ENCODE peak calls at places on chromosomes 13 and 19, in four cellular contexts. C is right lobe of liver, G is upper lobe of left lung, T is HCT116. Y is an unnamed sample. For H3K4me1, the result is how much of the 10 kb centered on the place peaks cover.

GRCh38 chr13:45792827-45793303 is 58.7 kb downstream of the SIAH3 start:
- ATAC-seq in C (no peak), G (no peak), T (no peak), Y (no peak)

GRCh38 chr13:29591310-29591709 is 4.2 kb downstream of the SLC7A1 start:
- ATAC-seq in C (no peak), G (no peak), T (no peak), Y (no peak)

GRCh38 chr19:54196514-54196913 is 4.1 kb upstream of the RPS9 start:
- ATAC-seq in C (peak), G (no peak), T (no peak), Y (no peak)

GRCh38 chr13:30569901-30570576 is 47.7 kb upstream of the USPL1 start:
- ATAC-seq in C (peak), G (no peak), T (peak), Y (peak)

GRCh38 chr19:50556236-50557008 is 11.8 kb downstream of the LRRC4B start:
- ATAC-seq in C (peak), G (no peak), T (peak), Y (peak)

GRCh38 chr13:112783135-112783945 is 93.5 kb downstream of the ATP11A start:
- ATAC-seq in C (peak), G (peak), T (no peak), Y (peak)

GRCh38 chr13:85204668-85205344 is 594.4 kb downstream of the SLITRK6 start:
- ATAC-seq in C (no peak), G (no peak), T (no peak), Y (no peak)

GRCh38 chr13:109400192-109400591 is 386.2 kb downstream of the IRS2 start:
- ATAC-seq in C (peak), G (no peak), T (no peak), Y (no peak)

GRCh38 chr19:46839752-46840151 is 10.9 kb downstream of the AP2S1 start:
- ATAC-seq in C (no peak), G (no peak), T (no peak), Y (no peak)

GRCh38 chr13:73521291-73521626 is 462.5 kb downstream of the KLF5 start:
- ATAC-seq in C (peak), G (peak), T (no peak), Y (no peak)

GRCh38 chr13:32642316-32642715 is 56.1 kb downstream of the PDS5B start:
- ATAC-seq in C (peak), G (no peak), T (no peak), Y (no peak)

GRCh38 chr13:45873491-45874360 is 22.2 kb upstream of the SIAH3 start:
- ATAC-seq in C (no peak), G (no peak), T (peak), Y (no peak)

GRCh38 chr13:90293793-90294361 is 1053.6 kb upstream of the MIR17HG start:
- ATAC-seq in C (no peak), G (no peak), T (no peak), Y (no peak)
- TF ChIP-seq CTCF in C (no peak), G (no peak), T (no peak), Y (no peak)

GRCh38 chr19:2495130-2495641 is 19.3 kb downstream of the GADD45B start:
- ATAC-seq in C (peak), G (peak), T (peak), Y (peak)
- TF ChIP-seq POLR2A in C (peak), G (peak), T (no peak), Y (peak)

GRCh38 chr19:3575949-3576673 is 3.4 kb downstream of the HMG20B start:
- ATAC-seq in C (no peak), G (no peak), T (no peak), Y (no peak)

GRCh38 chr19:3577741-3578344 is 5.1 kb downstream of the HMG20B start:
- ATAC-seq in C (no peak), G (no peak), T (peak), Y (no peak)

GRCh38 chr19:3578390-3578789 is 5.6 kb downstream of the HMG20B start:
- ATAC-seq in C (no peak), G (no peak), T (no peak), Y (no peak)

GRCh38 chr19:3576696-3577443 is 4.1 kb downstream of the HMG20B start:
- ATAC-seq in C (no peak), G (no peak), T (no peak), Y (peak)

GRCh38 chr19:3580156-3580955 is 4.9 kb upstream of the GIPC3 start:
- ATAC-seq in C (peak), G (no peak), T (no peak), Y (peak)
- H3K4me1 ChIP-seq in C (under half), G (under half), T (under half), Y (under half)

GRCh38 chr19:36093146-36093662 is 17.7 kb upstream of the OVOL3 start:
- ATAC-seq in C (no peak), G (no peak), T (no peak), Y (no peak)

GRCh38 chr19:36100476-36100875 is 10.5 kb upstream of the OVOL3 start:
- ATAC-seq in C (no peak), G (no peak), T (no peak), Y (no peak)

GRCh38 chr19:36099166-36099785 is 11.7 kb upstream of the OVOL3 start:
- ATAC-seq in C (no peak), G (no peak), T (no peak), Y (no peak)

GRCh38 chr19:36093687-36094086 is 17.3 kb upstream of the OVOL3 start:
- ATAC-seq in C (no peak), G (no peak), T (no peak), Y (no peak)

DNA sequence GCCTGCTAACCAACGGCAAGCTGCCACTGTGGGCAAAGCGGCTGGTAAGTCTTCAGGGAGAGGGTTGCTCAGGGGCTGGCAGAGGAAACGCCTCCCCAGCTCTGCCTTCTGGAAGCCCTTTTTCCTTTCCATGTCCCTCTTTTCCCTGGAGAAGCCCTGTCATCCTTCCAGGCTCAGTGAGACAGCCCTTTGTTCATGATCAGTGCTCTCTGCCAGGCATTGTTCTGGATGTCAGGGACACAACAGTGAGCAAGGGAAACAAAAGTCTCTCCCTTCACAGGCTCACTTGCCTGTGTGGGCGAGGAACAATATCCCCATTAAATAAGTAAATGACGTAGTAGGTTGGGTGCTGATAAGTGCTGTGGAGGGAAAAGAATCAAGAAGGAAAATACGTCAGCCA is 13.9 kb upstream of the OVOL3 start:
- ATAC-seq in C (no peak), G (no peak), T (no peak), Y (no peak)
- TF ChIP-seq CTCF in C (no peak), G (no peak), T (no peak), Y (no peak)

GRCh38 chr13:28573595-28574373 is 78.9 kb upstream of the FLT1 start:
- ATAC-seq in C (peak), G (no peak), T (no peak), Y (no peak)

GRCh38 chr13:28579334-28579733 is 79.6 kb upstream of the POMP start:
- ATAC-seq in C (no peak), G (peak), T (no peak), Y (no peak)

GRCh38 chr13:28576037-28576436 is 81.1 kb upstream of the FLT1 start:
- ATAC-seq in C (no peak), G (no peak), T (no peak), Y (no peak)

GRCh38 chr13:28574617-28575142 is 79.8 kb upstream of the FLT1 start:
- ATAC-seq in C (peak), G (peak), T (peak), Y (no peak)

GRCh38 chr13:28575200-28575599 is 80.3 kb upstream of the FLT1 start:
- ATAC-seq in C (no peak), G (no peak), T (no peak), Y (no peak)
- TF ChIP-seq POLR2A in C (no peak), G (no peak), T (no peak), Y (no peak)

GRCh38 chr13:27393101-27393500 is 31.3 kb upstream of the GTF3A start:
- ATAC-seq in C (no peak), G (no peak), T (no peak), Y (no peak)

GRCh38 chr13:27395007-27395510 is 29.4 kb upstream of the GTF3A start:
- ATAC-seq in C (no peak), G (no peak), T (no peak), Y (no peak)

GRCh38 chr13:27388236-27388635 is 36.2 kb upstream of the GTF3A start:
- ATAC-seq in C (no peak), G (no peak), T (no peak), Y (no peak)

GRCh38 chr13:27384285-27384684 is 40.1 kb upstream of the GTF3A start:
- ATAC-seq in C (no peak), G (no peak), T (no peak), Y (no peak)

GRCh38 chr13:27389891-27390290 is 34.5 kb upstream of the GTF3A start:
- ATAC-seq in C (no peak), G (no peak), T (no peak), Y (no peak)
- H3K4me1 ChIP-seq in C (under half), G (under half), T (under half), Y (under half)

DNA sequence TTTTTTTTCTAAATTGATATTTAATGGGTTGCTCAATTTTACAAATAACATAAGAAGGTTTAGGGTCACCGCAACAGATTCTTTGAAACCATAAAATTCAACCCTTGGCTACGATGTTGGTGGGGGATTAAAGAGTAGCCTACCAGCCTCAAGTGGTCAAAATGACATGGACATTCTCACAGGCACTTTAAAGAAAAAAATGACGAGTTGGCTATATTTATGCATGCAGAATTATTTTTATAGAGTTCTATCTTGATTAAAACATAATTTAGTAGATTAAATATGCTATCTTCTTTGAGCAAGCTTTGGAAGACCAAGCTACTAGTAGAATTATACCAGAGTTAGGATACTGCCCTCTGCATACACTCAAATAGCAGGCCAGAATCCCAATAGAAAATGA is 293.0 kb downstream of the DCT start:
- ATAC-seq in C (no peak), G (no peak), T (no peak), Y (no peak)
- TF ChIP-seq CTCF in C (no peak), G (no peak), T (no peak), Y (no peak)

DNA sequence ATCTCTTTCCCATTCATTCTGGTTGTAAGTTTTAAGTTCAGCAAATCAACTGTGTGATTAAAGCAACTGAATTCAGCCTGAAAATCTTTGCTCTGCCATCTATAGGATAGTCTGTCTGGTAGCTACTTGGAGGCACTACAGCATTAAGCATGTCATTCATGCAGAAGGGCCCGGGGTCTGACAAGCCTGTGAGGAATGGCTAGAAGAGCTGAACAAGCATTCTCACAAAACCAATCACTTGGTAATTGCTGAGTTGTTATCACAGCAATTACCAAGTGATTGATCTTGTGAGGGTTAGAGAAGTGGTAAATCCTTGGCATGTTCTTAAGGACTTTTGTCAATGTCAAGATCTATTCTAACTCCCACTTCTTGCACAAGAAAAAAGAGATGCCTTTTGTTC is 356.1 kb downstream of the FGF14 start:
- ATAC-seq in C (no peak), G (no peak), T (no peak), Y (no peak)
- TF ChIP-seq POLR2A in C (no peak), G (no peak), T (no peak), Y (no peak)

GRCh38 chr19:44753619-44753931 is 5.1 kb downstream of the BCL3 start:
- ATAC-seq in C (no peak), G (no peak), T (no peak), Y (no peak)
- H3K4me1 ChIP-seq in C (half or more), G (half or more), T (under half), Y (under half)